ENCODE peak calls at places on chromosomes 12 and 14, in ten cellular contexts. W is epithelial cell of esophagus, M is neural crest cell, U is fibroblast of lung, D is BJ, F is Calu3, I is HFF-Myc, Q is mucosa of descending colon, K is prostate gland, H is GM12865. R is an unnamed sample.

GRCh38 chr12:12539411-12539810 is 23.3 kb downstream of the DUSP16 start:
- DNase-seq in W (peak; percentile 80), M (no peak), U (no peak), D (no peak), F (no peak), I (no peak), Q (no peak), K (no peak), H (no peak), R (no peak)

GRCh38 chr12:94059394-94060368 is 88.7 kb upstream of the PLXNC1 start:
- DNase-seq in W (peak; percentile 37), M (no peak), U (no peak), D (no peak), F (no peak), I (no peak), Q (no peak), K (peak; percentile 77), H (no peak), R (no peak)

GRCh38 chr14:89304972-89305703 is 111.9 kb downstream of the FOXN3 start:
- DNase-seq in W (peak; percentile 14), M (no peak), U (peak; percentile 80), D (no peak), F (no peak), I (no peak), Q (no peak), K (peak; percentile 56), H (peak; percentile 90), R (peak; percentile 49)

GRCh38 chr12:58416211-58416610 is 474.8 kb downstream of the ATP23 start:
- DNase-seq in W (peak; percentile 21), M (no peak), U (peak; percentile 83), D (peak; percentile 75), F (no peak), I (peak; percentile 56), Q (no peak), K (no peak), H (no peak), R (no peak)

GRCh38 chr12:124827588-124828184 is 36.0 kb downstream of the SCARB1 start:
- DNase-seq in W (no peak), M (no peak), U (peak; percentile 26), D (no peak), F (no peak), I (no peak), Q (no peak), K (no peak), H (peak; percentile 36), R (peak; percentile 66)

GRCh38 chr12:45415393-45415817 is 199.5 kb downstream of the ANO6 start:
- DNase-seq in W (peak; percentile 99), M (no peak), U (peak; percentile 100), D (peak; percentile 97), F (no peak), I (peak; percentile 98), Q (no peak), K (no peak), H (peak; percentile 54), R (peak; percentile 56)

GRCh38 chr12:2301531-2302461 is 249.0 kb downstream of the CACNA1C start:
- DNase-seq in W (no peak), M (no peak), U (peak; percentile 73), D (peak; percentile 86), F (no peak), I (no peak), Q (no peak), K (no peak), H (no peak), R (no peak)

GRCh38 chr12:24424376-24424775 is 474.9 kb upstream of the SOX5 start:
- DNase-seq in W (no peak), M (no peak), U (no peak), D (no peak), F (no peak), I (no peak), Q (no peak), K (no peak), H (no peak), R (no peak)

GRCh38 chr14:72926292-72927028 is at the start of gene DCAF4:
- DNase-seq in W (peak; percentile 99), M (peak; percentile 88), U (peak; percentile 99), D (peak; percentile 94), F (peak; percentile 95), I (peak; percentile 96), Q (peak; percentile 95), K (peak; percentile 97), H (peak; percentile 99), R (peak; percentile 99)
- TF ChIP-seq CTCF in W (no peak), M (no peak), U (no peak), D (no peak), F (no peak), I (no peak), Q (no peak), K (no peak), H (no peak), R (no peak)

GRCh38 chr14:74977901-74978385 is 22.5 kb upstream of the PGF start:
- DNase-seq in W (no peak), M (no peak), U (no peak), D (no peak), F (no peak), I (no peak), Q (no peak), K (no peak), H (no peak), R (no peak)
- TF ChIP-seq CTCF in W (no peak), M (no peak), U (no peak), D (no peak), F (no peak), I (no peak), Q (no peak), K (no peak), H (no peak), R (no peak)

GRCh38 chr12:79420146-79420618 is 270.6 kb downstream of the PAWR start:
- DNase-seq in W (peak; percentile 77), M (no peak), U (peak; percentile 98), D (peak; percentile 84), F (peak; percentile 52), I (peak; percentile 75), Q (no peak), K (peak; percentile 22), H (peak; percentile 18), R (no peak)
- TF ChIP-seq CTCF in W (peak; percentile 66), M (peak; percentile 68), U (peak; percentile 56), D (peak; percentile 62), F (peak; percentile 31), I (peak; percentile 50), Q (no peak), K (peak; percentile 69), H (peak; percentile 3), R (no peak)

GRCh38 chr12:53324779-53325538 is 3.5 kb upstream of the AAAS start:
- DNase-seq in W (peak; percentile 89), M (peak; percentile 83), U (peak; percentile 86), D (peak; percentile 55), F (peak; percentile 87), I (no peak), Q (peak; percentile 92), K (peak; percentile 87), H (peak; percentile 95), R (peak; percentile 97)
- TF ChIP-seq CTCF in W (peak; percentile 66), M (peak; percentile 77), U (peak; percentile 69), D (peak; percentile 86), F (peak; percentile 53), I (peak; percentile 73), Q (peak; percentile 73), K (peak; percentile 87), H (peak; percentile 66), R (peak; percentile 84)

GRCh38 chr14:67133595-67134441 is 55.4 kb upstream of the GARIN2 start:
- DNase-seq in W (no peak), M (no peak), U (no peak), D (no peak), F (no peak), I (no peak), Q (no peak), K (no peak), H (no peak), R (no peak)
- TF ChIP-seq CTCF in W (no peak), M (no peak), U (no peak), D (no peak), F (no peak), I (no peak), Q (no peak), K (no peak), H (no peak), R (no peak)

GRCh38 chr12:121240484-121241202 is 30.7 kb downstream of the P2RX4 start:
- DNase-seq in W (no peak), M (no peak), U (peak; percentile 8), D (no peak), F (no peak), I (no peak), Q (peak; percentile 80), K (peak; percentile 19), H (no peak), R (peak; percentile 62)
- TF ChIP-seq CTCF in W (no peak), M (no peak), U (no peak), D (no peak), F (no peak), I (no peak), Q (no peak), K (no peak), H (no peak), R (no peak)

GRCh38 chr14:54489318-54489683 is 521 bp upstream of the GMFB start:
- DNase-seq in W (no peak), M (no peak), U (no peak), D (no peak), F (no peak), I (no peak), Q (no peak), K (no peak), H (no peak), R (no peak)

GRCh38 chr14:54489731-54490447 is 1.1 kb upstream of the GMFB start:
- DNase-seq in W (no peak), M (no peak), U (no peak), D (no peak), F (no peak), I (no peak), Q (no peak), K (no peak), H (no peak), R (no peak)

GRCh38 chr14:54488318-54488645 is 498 bp downstream of the GMFB start:
- DNase-seq in W (peak; percentile 21), M (no peak), U (no peak), D (no peak), F (no peak), I (no peak), Q (no peak), K (no peak), H (no peak), R (no peak)

GRCh38 chr14:54487771-54488170 is 1.0 kb downstream of the GMFB start:
- DNase-seq in W (peak; percentile 39), M (no peak), U (peak; percentile 65), D (no peak), F (no peak), I (no peak), Q (no peak), K (no peak), H (no peak), R (peak; percentile 18)

GRCh38 chr14:54488646-54489317 is at the start of gene GMFB:
- DNase-seq in W (peak; percentile 97), M (peak; percentile 88), U (peak; percentile 92), D (peak; percentile 57), F (peak; percentile 91), I (peak; percentile 57), Q (peak; percentile 95), K (peak; percentile 90), H (peak; percentile 97), R (peak; percentile 94)
- TF ChIP-seq CTCF in W (peak; percentile 67), M (peak; percentile 58), U (peak; percentile 50), D (peak; percentile 67), F (no peak), I (peak; percentile 54), Q (no peak), K (peak; percentile 46), H (peak; percentile 29), R (no peak)